ENCODE peak calls at places on chromosome 11, in six cellular contexts. C, S, L, W, M and B are unnamed samples.

GRCh38 chr11:65588199-65589054 is 7.2 kb downstream of the KCNK7 start:
- DNase-seq in S (peak; percentile 11), W (no peak), L (peak; percentile 86), M (no peak), C (peak; percentile 57), B (peak; percentile 87)

GRCh38 chr11:97069160-97069559 is 679.3 kb downstream of the JRKL start:
- DNase-seq in C (no peak), S (no peak), M (no peak), W (no peak), L (no peak), B (no peak)

GRCh38 chr11:12642040-12642439 is 32.2 kb upstream of the TEAD1 start:
- DNase-seq in L (no peak), S (no peak), C (no peak), M (no peak), W (no peak), B (no peak)

GRCh38 chr11:33055361-33055760 is 16.0 kb downstream of the TCP11L1 start:
- DNase-seq in L (no peak), M (no peak), W (no peak), C (peak; percentile 86), S (no peak), B (no peak)

GRCh38 chr11:71322861-71323582 is 70.6 kb upstream of the SHANK2 start:
- DNase-seq in C (no peak), S (no peak), L (no peak), M (no peak), W (no peak), B (no peak)

GRCh38 chr11:94519478-94520084 is 7.3 kb downstream of the C11orf97 start:
- DNase-seq in W (peak; percentile 30), L (no peak), C (peak; percentile 42), S (peak; percentile 11), M (no peak), B (no peak)

GRCh38 chr11:368414-369335 is 624 bp upstream of the B4GALNT4 start:
- DNase-seq in S (no peak), M (no peak), L (peak; percentile 58), C (peak; percentile 31), W (no peak), B (peak; percentile 54)

GRCh38 chr11:104451193-104451592 is 287.2 kb upstream of the PDGFD start:
- DNase-seq in M (no peak), S (no peak), W (no peak), C (no peak), L (no peak), B (no peak)

GRCh38 chr11:78057462-78058055 is 6.1 kb upstream of the THRSP start:
- DNase-seq in S (no peak), M (no peak), W (no peak), C (no peak), L (no peak), B (no peak)

GRCh38 chr11:134850566-134850965 is 438.5 kb upstream of the B3GAT1 start:
- DNase-seq in C (no peak), W (no peak), L (no peak), S (no peak), M (no peak), B (no peak)

GRCh38 chr11:69801513-69802335 is 17.5 kb downstream of the FGF3 start:
- DNase-seq in S (no peak), L (peak; percentile 90), W (no peak), M (no peak), C (peak; percentile 55), B (peak; percentile 76)

GRCh38 chr11:76677010-76677771 is 6.6 kb upstream of the LRRC32 start:
- DNase-seq in S (no peak), W (no peak), M (no peak), C (no peak), L (no peak), B (no peak)

GRCh38 chr11:2901196-2901796 is 15.7 kb upstream of the CDKN1C start:
- DNase-seq in M (no peak), W (no peak), S (no peak), C (no peak), L (no peak), B (no peak)

GRCh38 chr11:96238563-96239166 is 104.3 kb downstream of the MAML2 start:
- DNase-seq in S (no peak), M (no peak), W (no peak), C (peak; percentile 39), L (no peak), B (no peak)

GRCh38 chr11:114180301-114181055 is 115.7 kb upstream of the NNMT start:
- DNase-seq in M (no peak), W (no peak), S (no peak), C (peak; percentile 36), L (peak; percentile 58), B (peak; percentile 58)

GRCh38 chr11:23990346-23990745 is 506.5 kb upstream of the LUZP2 start:
- DNase-seq in L (no peak), C (no peak), S (no peak), W (no peak), M (no peak), B (no peak)

GRCh38 chr11:64290894-64291745 is at the start of gene KCNK4:
- DNase-seq in S (no peak), L (no peak), M (no peak), C (no peak), W (no peak), B (peak; percentile 35)

GRCh38 chr11:72418834-72419560 is 15.3 kb downstream of the CLPB start:
- DNase-seq in S (no peak), W (no peak), C (no peak), M (no peak), L (no peak), B (no peak)

GRCh38 chr11:9210224-9210921 is 54.8 kb downstream of the DENND5A start:
- DNase-seq in S (no peak), W (no peak), C (no peak), M (no peak), L (no peak), B (no peak)

GRCh38 chr11:11968511-11969280 is 39.7 kb downstream of the DKK3 start:
- DNase-seq in L (no peak), W (no peak), M (no peak), S (no peak), C (no peak), B (no peak)

GRCh38 chr11:102172127-102172848 is 62.0 kb downstream of the YAP1 start:
- DNase-seq in S (no peak), M (no peak), L (no peak), C (no peak), W (no peak), B (no peak)

GRCh38 chr11:26960265-26960664 is 33.6 kb upstream of the FIBIN start:
- DNase-seq in S (no peak), L (no peak), W (peak; percentile 30), C (no peak), M (peak; percentile 89), B (no peak)

GRCh38 chr11:63764712-63765631 is 3.6 kb downstream of the ZFTA start:
- DNase-seq in S (no peak), L (peak; percentile 73), M (no peak), C (peak; percentile 10), W (no peak), B (no peak)

GRCh38 chr11:32870676-32871075 is 21.9 kb upstream of the QSER1 start:
- DNase-seq in L (peak; percentile 45), C (peak; percentile 51), M (no peak), W (no peak), S (no peak), B (peak; percentile 64)

GRCh38 chr11:17768547-17768946 is 34.0 kb downstream of the KCNC1 start:
- DNase-seq in W (no peak), M (no peak), L (no peak), S (no peak), C (no peak), B (no peak)

GRCh38 chr11:72430743-72431570 is 3.4 kb downstream of the CLPB start:
- DNase-seq in L (peak; percentile 66), W (peak; percentile 42), M (no peak), C (peak; percentile 69), S (peak; percentile 59), B (peak; percentile 79)

GRCh38 chr11:10646005-10646404 is 47.5 kb downstream of the IRAG1 start:
- DNase-seq in S (no peak), M (no peak), W (no peak), C (no peak), L (no peak), B (no peak)

GRCh38 chr11:73221996-73222395 is 3.9 kb downstream of the P2RY2 start:
- DNase-seq in M (no peak), S (no peak), C (no peak), L (no peak), W (no peak), B (no peak)

GRCh38 chr11:107215006-107215405 is 196.7 kb upstream of the GUCY1A2 start:
- DNase-seq in C (no peak), S (no peak), M (no peak), L (no peak), W (no peak), B (no peak)

GRCh38 chr11:72589802-72590761 is 84.1 kb downstream of the PDE2A start:
- DNase-seq in S (no peak), M (no peak), W (no peak), L (peak; percentile 87), C (peak; percentile 31), B (peak; percentile 58)

GRCh38 chr11:58688779-58689503 is 42.8 kb downstream of the GLYAT start:
- DNase-seq in M (peak; percentile 84), W (peak; percentile 57), C (peak; percentile 45), S (no peak), L (no peak), B (no peak)

GRCh38 chr11:3623126-3623525 is 18.7 kb downstream of the ART5 start:
- DNase-seq in M (no peak), L (no peak), C (no peak), S (no peak), W (no peak), B (no peak)

GRCh38 chr11:120929664-120930154 is 94.2 kb upstream of the TBCEL start:
- DNase-seq in C (peak; percentile 92), S (peak; percentile 59), M (no peak), L (peak; percentile 74), W (peak; percentile 54), B (peak; percentile 86)

GRCh38 chr11:120646206-120646605 is 134.7 kb downstream of the GRIK4 start:
- DNase-seq in S (no peak), C (no peak), L (no peak), M (no peak), W (no peak), B (no peak)